ENCODE peak calls at places on chromosomes 6 and 20, in five cellular contexts. One of them, this sample, is unnamed.
A peak's percentile ranks its signal among the peaks of the same experiment; 100 is the strongest.

GRCh38 chr6:83199865-83200230 is 6.7 kb downstream of the RWDD2A start:
- DNase-seq in hepatocyte: peak; percentile 40
- DNase-seq in astrocyte of the spinal cord: peak; percentile 78
- DNase-seq in esophagus squamous epithelium: no peak
- DNase-seq in neuronal stem cell: no peak
- DNase-seq in this sample: peak; percentile 84

GRCh38 chr20:34967421-34967820 is 11.8 kb downstream of the MYH7B start:
- DNase-seq in hepatocyte: no peak
- DNase-seq in neuronal stem cell: no peak
- DNase-seq in astrocyte of the spinal cord: no peak
- DNase-seq in esophagus squamous epithelium: no peak
- DNase-seq in this sample: no peak

GRCh38 chr6:158170656-158171081 is 2.5 kb downstream of the GTF2H5 start:
- DNase-seq in esophagus squamous epithelium: no peak
- DNase-seq in neuronal stem cell: no peak
- DNase-seq in astrocyte of the spinal cord: peak; percentile 95
- DNase-seq in hepatocyte: peak; percentile 8
- DNase-seq in this sample: peak; percentile 40

GRCh38 chr6:52514514-52514913 is 62.3 kb downstream of the TRAM2 start:
- DNase-seq in astrocyte of the spinal cord: peak; percentile 58
- DNase-seq in hepatocyte: peak; percentile 52
- DNase-seq in esophagus squamous epithelium: no peak
- DNase-seq in neuronal stem cell: no peak
- DNase-seq in this sample: peak; percentile 74

GRCh38 chr6:128295670-128296069 is 224.7 kb downstream of the PTPRK start:
- DNase-seq in hepatocyte: no peak
- DNase-seq in astrocyte of the spinal cord: no peak
- DNase-seq in esophagus squamous epithelium: no peak
- DNase-seq in neuronal stem cell: no peak
- DNase-seq in this sample: no peak

GRCh38 chr6:32189082-32189741 is 790 bp downstream of the PBX2 start:
- DNase-seq in hepatocyte: no peak
- DNase-seq in neuronal stem cell: no peak
- DNase-seq in esophagus squamous epithelium: no peak
- DNase-seq in astrocyte of the spinal cord: no peak
- DNase-seq in this sample: no peak

GRCh38 chr6:150539111-150539510 is 60.6 kb upstream of the PLEKHG1 start:
- DNase-seq in esophagus squamous epithelium: no peak
- DNase-seq in astrocyte of the spinal cord: no peak
- DNase-seq in hepatocyte: no peak
- DNase-seq in neuronal stem cell: no peak
- DNase-seq in this sample: no peak

GRCh38 chr20:10594286-10594868 is 79.4 kb downstream of the JAG1 start:
- DNase-seq in esophagus squamous epithelium: no peak
- DNase-seq in hepatocyte: no peak
- DNase-seq in astrocyte of the spinal cord: peak; percentile 79
- DNase-seq in neuronal stem cell: no peak
- DNase-seq in this sample: peak; percentile 66

GRCh38 chr6:15073344-15073789 is 172.5 kb upstream of the JARID2 start:
- DNase-seq in esophagus squamous epithelium: no peak
- DNase-seq in astrocyte of the spinal cord: no peak
- DNase-seq in neuronal stem cell: no peak
- DNase-seq in hepatocyte: no peak
- DNase-seq in this sample: peak; percentile 81

GRCh38 chr6:36536873-36537547 is 10.3 kb downstream of the STK38 start:
- DNase-seq in hepatocyte: no peak
- DNase-seq in neuronal stem cell: no peak
- DNase-seq in esophagus squamous epithelium: no peak
- DNase-seq in astrocyte of the spinal cord: no peak
- DNase-seq in this sample: no peak

GRCh38 chr6:144809120-144809519 is 524.0 kb downstream of the UTRN start:
- DNase-seq in hepatocyte: no peak
- DNase-seq in astrocyte of the spinal cord: no peak
- DNase-seq in esophagus squamous epithelium: no peak
- DNase-seq in neuronal stem cell: no peak
- DNase-seq in this sample: peak; percentile 31

GRCh38 chr6:16761469-16762264 is 407 bp upstream of the ATXN1 start:
- DNase-seq in esophagus squamous epithelium: peak; percentile 65
- DNase-seq in neuronal stem cell: peak; percentile 67
- DNase-seq in astrocyte of the spinal cord: peak; percentile 95
- DNase-seq in hepatocyte: peak; percentile 95
- DNase-seq in this sample: peak; percentile 96

GRCh38 chr6:27374824-27375612 is 13.5 kb upstream of the ZNF391 start:
- DNase-seq in neuronal stem cell: peak; percentile 57
- DNase-seq in esophagus squamous epithelium: no peak
- DNase-seq in astrocyte of the spinal cord: peak; percentile 33
- DNase-seq in hepatocyte: peak; percentile 86
- DNase-seq in this sample: peak; percentile 88

GRCh38 chr6:4377635-4378034 is 242.3 kb upstream of the ECI2 start:
- DNase-seq in neuronal stem cell: no peak
- DNase-seq in astrocyte of the spinal cord: no peak
- DNase-seq in esophagus squamous epithelium: no peak
- DNase-seq in hepatocyte: no peak
- DNase-seq in this sample: no peak

GRCh38 chr20:4607287-4607713 is 114.4 kb upstream of the PRND start:
- DNase-seq in astrocyte of the spinal cord: peak; percentile 65
- DNase-seq in neuronal stem cell: peak; percentile 74
- DNase-seq in hepatocyte: peak; percentile 76
- DNase-seq in esophagus squamous epithelium: no peak
- DNase-seq in this sample: peak; percentile 48

GRCh38 chr6:112739766-112740165 is 392.6 kb downstream of the RFPL4B start:
- DNase-seq in hepatocyte: no peak
- DNase-seq in astrocyte of the spinal cord: no peak
- DNase-seq in neuronal stem cell: no peak
- DNase-seq in esophagus squamous epithelium: no peak
- DNase-seq in this sample: no peak

GRCh38 chr6:12222405-12223366 is 67.5 kb upstream of the EDN1 start:
- DNase-seq in astrocyte of the spinal cord: no peak
- DNase-seq in hepatocyte: no peak
- DNase-seq in neuronal stem cell: no peak
- DNase-seq in esophagus squamous epithelium: no peak
- DNase-seq in this sample: no peak

GRCh38 chr20:10670521-10671220 is 3.1 kb downstream of the JAG1 start:
- DNase-seq in esophagus squamous epithelium: no peak
- DNase-seq in hepatocyte: no peak
- DNase-seq in astrocyte of the spinal cord: peak; percentile 32
- DNase-seq in neuronal stem cell: no peak
- DNase-seq in this sample: peak; percentile 37

GRCh38 chr6:162271922-162272321 is 455.6 kb downstream of the PRKN start:
- DNase-seq in neuronal stem cell: peak; percentile 9
- DNase-seq in astrocyte of the spinal cord: no peak
- DNase-seq in hepatocyte: no peak
- DNase-seq in esophagus squamous epithelium: no peak
- DNase-seq in this sample: no peak

GRCh38 chr6:170308761-170309160 is 2.2 kb downstream of the FAM120B start:
- DNase-seq in neuronal stem cell: no peak
- DNase-seq in esophagus squamous epithelium: no peak
- DNase-seq in hepatocyte: no peak
- DNase-seq in astrocyte of the spinal cord: no peak
- DNase-seq in this sample: no peak

GRCh38 chr6:15400572-15401004 is 154.7 kb downstream of the JARID2 start:
- DNase-seq in neuronal stem cell: no peak
- DNase-seq in astrocyte of the spinal cord: peak; percentile 32
- DNase-seq in hepatocyte: peak; percentile 41
- DNase-seq in esophagus squamous epithelium: no peak
- DNase-seq in this sample: no peak

This sample was measured in Daoy.